ENCODE peak calls at places on chromosome 15, in six cellular contexts. J, T, S, L, O and Q are unnamed samples.
A peak's percentile ranks its signal among the peaks of the same experiment; 100 is the strongest.

GRCh38 chr15:53296603-53297002 is 462.9 kb downstream of the WDR72 start:
- DNase-seq in J (no peak), T (no peak), S (no peak), L (no peak), O (no peak), Q (no peak)

GRCh38 chr15:94282269-94283250 is 51.2 kb downstream of the MCTP2 start:
- DNase-seq in J (no peak), T (no peak), S (no peak), L (no peak), O (no peak), Q (no peak)

GRCh38 chr15:35437157-35437556 is 108.8 kb downstream of the DPH6 start:
- DNase-seq in J (no peak), T (no peak), S (no peak), L (no peak), O (no peak), Q (no peak)

GRCh38 chr15:86773766-86774165 is 694.1 kb downstream of the AGBL1 start:
- DNase-seq in J (no peak), T (no peak), S (no peak), L (no peak), O (no peak), Q (no peak)

GRCh38 chr15:43104426-43104825 is 1.4 kb downstream of the UBR1 start:
- DNase-seq in J (no peak), T (no peak), S (no peak), L (no peak), O (no peak), Q (no peak)

GRCh38 chr15:99429681-99430081 is 136.1 kb upstream of the MEF2A start:
- DNase-seq in J (no peak), T (no peak), S (no peak), L (peak; percentile 34), O (no peak), Q (peak; percentile 54)

GRCh38 chr15:88057836-88058235 is 198.7 kb downstream of the NTRK3 start:
- DNase-seq in J (no peak), T (no peak), S (no peak), L (no peak), O (no peak), Q (no peak)

GRCh38 chr15:89812847-89813320 is 1.8 kb downstream of the ANPEP start:
- DNase-seq in J (no peak), T (no peak), S (no peak), L (no peak), O (no peak), Q (no peak)

GRCh38 chr15:79283252-79284048 is 928 bp downstream of the ANKRD34C start:
- DNase-seq in J (peak; percentile 11), T (no peak), S (peak; percentile 42), L (no peak), O (no peak), Q (no peak)

GRCh38 chr15:58875343-58875742 is 58.1 kb downstream of the SLTM start:
- DNase-seq in J (no peak), T (no peak), S (no peak), L (no peak), O (no peak), Q (no peak)

GRCh38 chr15:67024322-67024997 is 40.9 kb upstream of the SMAD3 start:
- DNase-seq in J (no peak), T (peak; percentile 85), S (peak; percentile 94), L (peak; percentile 69), O (peak; percentile 82), Q (no peak)

GRCh38 chr15:93036922-93037321 is 52.1 kb downstream of the RGMA start:
- DNase-seq in J (no peak), T (no peak), S (no peak), L (peak; percentile 45), O (no peak), Q (peak; percentile 66)

GRCh38 chr15:101646652-101647051 is 5.5 kb downstream of the TM2D3 start:
- DNase-seq in J (no peak), T (no peak), S (no peak), L (no peak), O (no peak), Q (peak; percentile 76)

GRCh38 chr15:85607842-85608241 is 186.9 kb downstream of the KLHL25 start:
- DNase-seq in J (no peak), T (no peak), S (no peak), L (no peak), O (peak; percentile 43), Q (no peak)

GRCh38 chr15:65632780-65633384 is 11.1 kb downstream of the SLC24A1 start:
- DNase-seq in J (no peak), T (no peak), S (no peak), L (no peak), O (no peak), Q (no peak)

GRCh38 chr15:75840659-75841058 is 2.6 kb upstream of the UBE2Q2 start:
- DNase-seq in J (no peak), T (peak; percentile 46), S (peak; percentile 63), L (no peak), O (no peak), Q (no peak)

GRCh38 chr15:47384776-47385175 is 332.5 kb upstream of the SEMA6D start:
- DNase-seq in J (no peak), T (no peak), S (no peak), L (no peak), O (no peak), Q (no peak)

GRCh38 chr15:40891810-40892448 is 2.3 kb upstream of the VPS18 start:
- DNase-seq in J (peak; percentile 22), T (peak; percentile 76), S (no peak), L (no peak), O (no peak), Q (no peak)

GRCh38 chr15:100206643-100207042 is 135.1 kb downstream of the ADAMTS17 start:
- DNase-seq in J (no peak), T (no peak), S (no peak), L (no peak), O (no peak), Q (peak; percentile 7)

GRCh38 chr15:46080018-46080417 is 445.2 kb downstream of the SQOR start:
- DNase-seq in J (no peak), T (no peak), S (no peak), L (no peak), O (no peak), Q (no peak)

DNA sequence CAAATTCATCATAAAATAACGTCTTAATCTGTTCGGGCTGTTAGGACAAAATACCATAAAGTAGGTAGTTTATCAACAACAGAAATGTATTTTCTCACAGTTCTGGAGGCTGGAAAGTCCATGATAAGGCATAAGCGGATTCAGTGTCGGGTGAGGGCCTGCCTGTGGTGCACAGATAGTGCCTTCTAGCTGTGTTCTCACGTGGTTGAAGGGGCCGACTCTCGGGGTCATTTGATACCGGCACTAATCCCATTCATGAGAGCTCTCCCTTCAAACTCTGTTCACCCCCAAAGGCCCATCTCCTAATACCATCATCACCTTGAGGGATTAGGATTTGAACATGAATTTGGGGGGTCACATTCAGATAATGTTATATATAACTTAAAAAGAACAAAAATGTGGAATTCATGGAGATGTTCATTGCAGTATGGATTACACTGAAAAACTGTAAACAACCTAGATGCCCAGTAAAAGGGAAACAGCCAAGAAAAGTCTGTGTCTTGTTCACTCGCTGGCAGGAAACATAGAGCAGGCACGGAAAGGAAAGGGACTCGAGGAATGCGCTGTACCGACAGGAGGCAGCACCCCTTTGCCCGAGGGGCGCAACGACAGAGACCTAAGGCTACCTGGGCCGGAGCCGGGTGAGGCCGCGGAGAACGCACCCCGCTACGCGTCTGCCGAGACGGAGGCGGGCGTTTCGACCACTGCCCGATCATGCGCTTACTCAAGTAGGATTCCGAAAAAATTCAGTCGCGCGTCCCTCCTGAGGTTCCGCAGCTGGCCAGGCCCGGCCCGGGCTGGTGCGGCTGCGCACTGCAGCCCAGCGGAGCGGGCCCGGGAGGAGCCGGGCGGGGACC is 1.1 kb upstream of the MAN2A2 start:
- DNase-seq in J (peak; percentile 70), T (peak; percentile 84), S (peak; percentile 99), L (peak; percentile 69), O (peak; percentile 57), Q (peak; percentile 94)
- TF ChIP-seq CTCF in J (peak; percentile 86), T (peak; percentile 82), S (peak; percentile 90), L (peak; percentile 70), O (peak; percentile 93), Q (peak; percentile 43)

GRCh38 chr15:72086920-72087648 is 30.9 kb downstream of the MYO9A start:
- DNase-seq in J (no peak), T (no peak), S (no peak), L (no peak), O (no peak), Q (no peak)

GRCh38 chr15:72082176-72082575 is 35.8 kb downstream of the MYO9A start:
- DNase-seq in J (no peak), T (no peak), S (no peak), L (no peak), O (no peak), Q (no peak)

GRCh38 chr15:72092011-72092410 is 25.9 kb downstream of the MYO9A start:
- DNase-seq in J (no peak), T (no peak), S (no peak), L (no peak), O (no peak), Q (no peak)

GRCh38 chr15:72086010-72086697 is 31.8 kb downstream of the MYO9A start:
- DNase-seq in J (no peak), T (peak; percentile 68), S (no peak), L (no peak), O (no peak), Q (no peak)
- H3K4me1 ChIP-seq in J (no peaks in the 10 kb centered on the region), T (no peaks in the 10 kb centered on the region), S (no peaks in the 10 kb centered on the region), L (no peaks in the 10 kb centered on the region), O (no peaks in the 10 kb centered on the region), Q (no peaks in the 10 kb centered on the region)

DNA sequence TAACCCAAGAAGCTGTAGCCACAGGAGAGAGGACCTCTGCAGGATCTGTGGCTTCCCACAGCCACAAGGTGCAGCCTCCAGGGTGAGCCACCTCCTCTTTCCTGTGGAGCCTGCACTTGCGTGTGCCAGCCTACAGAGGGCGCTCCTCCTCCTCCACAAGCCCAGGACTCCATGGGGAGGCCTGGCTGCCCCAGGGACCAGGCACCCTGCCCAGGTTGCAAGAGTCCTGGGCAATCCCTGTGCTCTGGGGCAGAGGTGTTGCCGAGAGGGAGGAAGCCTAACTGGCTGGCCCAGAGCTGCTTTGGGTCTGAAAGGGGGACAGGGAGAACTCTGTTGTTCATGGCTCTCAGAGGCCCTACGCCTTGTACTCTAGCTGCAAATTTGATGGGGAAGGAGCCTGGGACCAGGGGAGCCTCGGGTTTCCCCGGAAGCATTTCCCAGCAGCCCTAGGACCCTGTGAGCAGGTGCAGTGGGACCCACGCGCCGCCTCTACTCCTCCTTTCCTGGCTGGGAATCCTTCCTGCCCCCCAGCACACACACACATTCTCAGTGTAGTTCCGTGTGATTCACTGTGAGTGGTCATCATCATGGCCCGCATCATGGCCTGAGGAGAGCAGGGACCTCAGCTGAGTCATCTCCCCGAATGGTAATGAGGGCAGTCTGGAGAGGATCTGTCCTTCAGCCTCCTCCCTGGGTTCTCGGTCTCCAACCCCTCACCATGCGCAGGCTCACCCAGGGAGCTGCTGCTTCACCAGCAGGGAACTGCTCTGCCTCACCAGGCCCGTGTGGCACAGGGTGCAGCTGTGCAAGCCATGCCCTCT is 24.3 kb downstream of the TBC1D21 start:
- DNase-seq in J (peak; percentile 58), T (peak; percentile 32), S (peak; percentile 67), L (no peak), O (no peak), Q (peak; percentile 88)
- TF ChIP-seq CTCF in J (peak; percentile 85), T (peak; percentile 81), S (peak; percentile 42), L (peak; percentile 27), O (peak; percentile 96), Q (peak; percentile 72)

DNA sequence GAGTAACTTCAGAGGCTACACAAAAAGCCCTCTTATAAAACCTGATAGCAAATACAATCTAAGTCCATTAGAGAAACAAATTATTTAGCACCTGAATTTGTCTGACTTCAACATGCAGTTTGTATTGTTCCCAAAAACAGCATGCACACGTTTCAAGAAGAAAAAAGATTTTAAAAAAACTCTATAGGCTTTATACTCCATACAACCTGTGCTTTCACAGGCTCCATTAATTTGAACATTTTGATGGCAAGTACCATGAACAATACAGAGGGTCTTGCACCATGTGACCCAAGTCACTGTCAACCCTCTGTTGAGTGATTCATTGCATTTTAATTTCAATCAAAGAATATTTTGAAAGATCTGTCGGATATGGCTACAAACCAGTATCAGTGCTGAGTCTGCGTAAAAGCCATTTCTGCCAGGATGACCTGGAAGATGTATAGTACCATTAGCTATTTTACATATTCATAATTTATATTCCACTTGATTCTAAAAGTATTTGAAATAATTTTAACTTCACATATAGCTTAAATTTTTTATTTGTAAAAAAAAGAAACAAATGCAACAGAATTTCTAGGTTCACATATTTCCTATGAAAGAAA is 13.2 kb downstream of the ANXA2 start:
- DNase-seq in J (no peak), T (no peak), S (no peak), L (no peak), O (no peak), Q (no peak)
- H3K4me1 ChIP-seq in J (peaks cover 12% of the 10 kb centered on the region), T (peaks cover 2% of the 10 kb centered on the region), S (peaks cover 100% of the 10 kb centered on the region), L (peaks cover 28% of the 10 kb centered on the region), O (peaks cover 98% of the 10 kb centered on the region), Q (peaks cover 82% of the 10 kb centered on the region)